ENCODE peak calls at places on chromosomes 7 and 10, in five cellular contexts. One of them, this sample, is unnamed.

GRCh38 chr7:133703547-133703946 is 423.6 kb upstream of the LRGUK start:
- DNase-seq in AG09309: peak
- DNase-seq in stimulated activated CD4-positive, alpha-beta T cell treated with anti-CD3 and anti-CD28 coated beads, TNF-alpha, amount 100 ng/mL, for 24 hours: no peak
- DNase-seq in renal cortical epithelial cell: no peak
- DNase-seq in activated CD8-positive, alpha-beta memory T cell treated with anti-CD3 and anti-CD28 coated beads for 24 hours: no peak
- DNase-seq in this sample: no peak

GRCh38 chr7:27110163-27110976 is 7.9 kb upstream of the HOXA2 start:
- DNase-seq in activated CD8-positive, alpha-beta memory T cell treated with anti-CD3 and anti-CD28 coated beads for 24 hours: no peak
- DNase-seq in stimulated activated CD4-positive, alpha-beta T cell treated with anti-CD3 and anti-CD28 coated beads, TNF-alpha, amount 100 ng/mL, for 24 hours: no peak
- DNase-seq in AG09309: no peak
- DNase-seq in renal cortical epithelial cell: peak
- DNase-seq in this sample: no peak

GRCh38 chr7:79653136-79653631 is 199.7 kb upstream of the MAGI2 start:
- DNase-seq in activated CD8-positive, alpha-beta memory T cell treated with anti-CD3 and anti-CD28 coated beads for 24 hours: no peak
- DNase-seq in renal cortical epithelial cell: no peak
- DNase-seq in AG09309: no peak
- DNase-seq in stimulated activated CD4-positive, alpha-beta T cell treated with anti-CD3 and anti-CD28 coated beads, TNF-alpha, amount 100 ng/mL, for 24 hours: no peak
- DNase-seq in this sample: no peak

GRCh38 chr10:110305767-110306451 is 1.2 kb upstream of the SMNDC1 start:
- DNase-seq in stimulated activated CD4-positive, alpha-beta T cell treated with anti-CD3 and anti-CD28 coated beads, TNF-alpha, amount 100 ng/mL, for 24 hours: peak
- DNase-seq in renal cortical epithelial cell: peak
- DNase-seq in AG09309: peak
- DNase-seq in activated CD8-positive, alpha-beta memory T cell treated with anti-CD3 and anti-CD28 coated beads for 24 hours: no peak
- DNase-seq in this sample: peak

GRCh38 chr7:155007947-155008346 is 5.0 kb upstream of the PAXIP1 start:
- DNase-seq in renal cortical epithelial cell: no peak
- DNase-seq in activated CD8-positive, alpha-beta memory T cell treated with anti-CD3 and anti-CD28 coated beads for 24 hours: no peak
- DNase-seq in stimulated activated CD4-positive, alpha-beta T cell treated with anti-CD3 and anti-CD28 coated beads, TNF-alpha, amount 100 ng/mL, for 24 hours: no peak
- DNase-seq in AG09309: no peak
- DNase-seq in this sample: no peak

GRCh38 chr10:91190388-91190870 is 30.0 kb upstream of the PCGF5 start:
- DNase-seq in AG09309: peak
- DNase-seq in renal cortical epithelial cell: no peak
- DNase-seq in stimulated activated CD4-positive, alpha-beta T cell treated with anti-CD3 and anti-CD28 coated beads, TNF-alpha, amount 100 ng/mL, for 24 hours: no peak
- DNase-seq in activated CD8-positive, alpha-beta memory T cell treated with anti-CD3 and anti-CD28 coated beads for 24 hours: no peak
- DNase-seq in this sample: no peak

GRCh38 chr7:42722198-42722597 is 189.7 kb downstream of the C7orf25 start:
- DNase-seq in stimulated activated CD4-positive, alpha-beta T cell treated with anti-CD3 and anti-CD28 coated beads, TNF-alpha, amount 100 ng/mL, for 24 hours: no peak
- DNase-seq in AG09309: no peak
- DNase-seq in renal cortical epithelial cell: no peak
- DNase-seq in activated CD8-positive, alpha-beta memory T cell treated with anti-CD3 and anti-CD28 coated beads for 24 hours: no peak
- DNase-seq in this sample: no peak

GRCh38 chr7:32905175-32905662 is 13.7 kb upstream of the KBTBD2 start:
- DNase-seq in activated CD8-positive, alpha-beta memory T cell treated with anti-CD3 and anti-CD28 coated beads for 24 hours: peak
- DNase-seq in stimulated activated CD4-positive, alpha-beta T cell treated with anti-CD3 and anti-CD28 coated beads, TNF-alpha, amount 100 ng/mL, for 24 hours: peak
- DNase-seq in AG09309: peak
- DNase-seq in renal cortical epithelial cell: peak
- DNase-seq in this sample: no peak

GRCh38 chr10:46226900-46227558 is 59.8 kb upstream of the ANTXRL start:
- DNase-seq in AG09309: no peak
- DNase-seq in stimulated activated CD4-positive, alpha-beta T cell treated with anti-CD3 and anti-CD28 coated beads, TNF-alpha, amount 100 ng/mL, for 24 hours: no peak
- DNase-seq in renal cortical epithelial cell: no peak
- DNase-seq in activated CD8-positive, alpha-beta memory T cell treated with anti-CD3 and anti-CD28 coated beads for 24 hours: peak
- DNase-seq in this sample: no peak

GRCh38 chr10:100826983-100827818 is 81.8 kb downstream of the PAX2 start:
- DNase-seq in stimulated activated CD4-positive, alpha-beta T cell treated with anti-CD3 and anti-CD28 coated beads, TNF-alpha, amount 100 ng/mL, for 24 hours: peak
- DNase-seq in AG09309: no peak
- DNase-seq in renal cortical epithelial cell: no peak
- DNase-seq in activated CD8-positive, alpha-beta memory T cell treated with anti-CD3 and anti-CD28 coated beads for 24 hours: peak
- DNase-seq in this sample: no peak

GRCh38 chr7:101754432-101755159 is 62.8 kb upstream of the CUX1 start:
- DNase-seq in renal cortical epithelial cell: peak
- DNase-seq in activated CD8-positive, alpha-beta memory T cell treated with anti-CD3 and anti-CD28 coated beads for 24 hours: peak
- DNase-seq in AG09309: no peak
- DNase-seq in stimulated activated CD4-positive, alpha-beta T cell treated with anti-CD3 and anti-CD28 coated beads, TNF-alpha, amount 100 ng/mL, for 24 hours: no peak
- DNase-seq in this sample: peak

GRCh38 chr10:71383972-71384687 is 12.6 kb upstream of the CDH23 start:
- DNase-seq in AG09309: no peak
- DNase-seq in activated CD8-positive, alpha-beta memory T cell treated with anti-CD3 and anti-CD28 coated beads for 24 hours: peak
- DNase-seq in stimulated activated CD4-positive, alpha-beta T cell treated with anti-CD3 and anti-CD28 coated beads, TNF-alpha, amount 100 ng/mL, for 24 hours: peak
- DNase-seq in renal cortical epithelial cell: peak
- DNase-seq in this sample: peak

GRCh38 chr10:123141791-123142700 is 5.9 kb upstream of the HMX2 start:
- DNase-seq in stimulated activated CD4-positive, alpha-beta T cell treated with anti-CD3 and anti-CD28 coated beads, TNF-alpha, amount 100 ng/mL, for 24 hours: no peak
- DNase-seq in activated CD8-positive, alpha-beta memory T cell treated with anti-CD3 and anti-CD28 coated beads for 24 hours: no peak
- DNase-seq in renal cortical epithelial cell: no peak
- DNase-seq in AG09309: no peak
- DNase-seq in this sample: no peak

GRCh38 chr7:32102432-32102851 is 32.2 kb upstream of the PDE1C start:
- DNase-seq in renal cortical epithelial cell: no peak
- DNase-seq in stimulated activated CD4-positive, alpha-beta T cell treated with anti-CD3 and anti-CD28 coated beads, TNF-alpha, amount 100 ng/mL, for 24 hours: no peak
- DNase-seq in activated CD8-positive, alpha-beta memory T cell treated with anti-CD3 and anti-CD28 coated beads for 24 hours: no peak
- DNase-seq in AG09309: no peak
- DNase-seq in this sample: no peak

GRCh38 chr7:91759205-91759863 is 121.2 kb downstream of the MTERF1 start:
- DNase-seq in AG09309: no peak
- DNase-seq in stimulated activated CD4-positive, alpha-beta T cell treated with anti-CD3 and anti-CD28 coated beads, TNF-alpha, amount 100 ng/mL, for 24 hours: no peak
- DNase-seq in renal cortical epithelial cell: peak
- DNase-seq in activated CD8-positive, alpha-beta memory T cell treated with anti-CD3 and anti-CD28 coated beads for 24 hours: no peak
- DNase-seq in this sample: no peak

GRCh38 chr7:130294314-130294713 is 1.4 kb downstream of the CPA4 start:
- DNase-seq in AG09309: no peak
- DNase-seq in renal cortical epithelial cell: no peak
- DNase-seq in stimulated activated CD4-positive, alpha-beta T cell treated with anti-CD3 and anti-CD28 coated beads, TNF-alpha, amount 100 ng/mL, for 24 hours: no peak
- DNase-seq in activated CD8-positive, alpha-beta memory T cell treated with anti-CD3 and anti-CD28 coated beads for 24 hours: no peak
- DNase-seq in this sample: no peak

GRCh38 chr10:29876008-29876555 is 183.3 kb downstream of the JCAD start:
- DNase-seq in renal cortical epithelial cell: no peak
- DNase-seq in activated CD8-positive, alpha-beta memory T cell treated with anti-CD3 and anti-CD28 coated beads for 24 hours: no peak
- DNase-seq in stimulated activated CD4-positive, alpha-beta T cell treated with anti-CD3 and anti-CD28 coated beads, TNF-alpha, amount 100 ng/mL, for 24 hours: no peak
- DNase-seq in AG09309: no peak
- DNase-seq in this sample: no peak

GRCh38 chr7:48040944-48041664 is 5.8 kb downstream of the C7orf57 start:
- DNase-seq in renal cortical epithelial cell: peak
- DNase-seq in AG09309: no peak
- DNase-seq in activated CD8-positive, alpha-beta memory T cell treated with anti-CD3 and anti-CD28 coated beads for 24 hours: no peak
- DNase-seq in stimulated activated CD4-positive, alpha-beta T cell treated with anti-CD3 and anti-CD28 coated beads, TNF-alpha, amount 100 ng/mL, for 24 hours: no peak
- DNase-seq in this sample: no peak

GRCh38 chr10:34884272-34884952 is 69.3 kb upstream of the PARD3 start:
- DNase-seq in activated CD8-positive, alpha-beta memory T cell treated with anti-CD3 and anti-CD28 coated beads for 24 hours: no peak
- DNase-seq in renal cortical epithelial cell: peak
- DNase-seq in stimulated activated CD4-positive, alpha-beta T cell treated with anti-CD3 and anti-CD28 coated beads, TNF-alpha, amount 100 ng/mL, for 24 hours: no peak
- DNase-seq in AG09309: no peak
- DNase-seq in this sample: no peak

GRCh38 chr7:16078076-16078952 is 343.0 kb downstream of the CRPPA start:
- DNase-seq in stimulated activated CD4-positive, alpha-beta T cell treated with anti-CD3 and anti-CD28 coated beads, TNF-alpha, amount 100 ng/mL, for 24 hours: no peak
- DNase-seq in renal cortical epithelial cell: peak
- DNase-seq in AG09309: peak
- DNase-seq in activated CD8-positive, alpha-beta memory T cell treated with anti-CD3 and anti-CD28 coated beads for 24 hours: no peak
- DNase-seq in this sample: peak

GRCh38 chr7:107304636-107305035 is 135.8 kb downstream of the HBP1 start:
- DNase-seq in renal cortical epithelial cell: no peak
- DNase-seq in AG09309: no peak
- DNase-seq in stimulated activated CD4-positive, alpha-beta T cell treated with anti-CD3 and anti-CD28 coated beads, TNF-alpha, amount 100 ng/mL, for 24 hours: no peak
- DNase-seq in activated CD8-positive, alpha-beta memory T cell treated with anti-CD3 and anti-CD28 coated beads for 24 hours: no peak
- DNase-seq in this sample: no peak

GRCh38 chr7:48087349-48087748 is 1.7 kb upstream of the UPP1 start:
- DNase-seq in stimulated activated CD4-positive, alpha-beta T cell treated with anti-CD3 and anti-CD28 coated beads, TNF-alpha, amount 100 ng/mL, for 24 hours: no peak
- DNase-seq in renal cortical epithelial cell: peak
- DNase-seq in activated CD8-positive, alpha-beta memory T cell treated with anti-CD3 and anti-CD28 coated beads for 24 hours: no peak
- DNase-seq in AG09309: no peak
- DNase-seq in this sample: no peak

GRCh38 chr10:80413152-80413996 is 5.0 kb downstream of the PRXL2A start:
- DNase-seq in AG09309: no peak
- DNase-seq in activated CD8-positive, alpha-beta memory T cell treated with anti-CD3 and anti-CD28 coated beads for 24 hours: no peak
- DNase-seq in stimulated activated CD4-positive, alpha-beta T cell treated with anti-CD3 and anti-CD28 coated beads, TNF-alpha, amount 100 ng/mL, for 24 hours: no peak
- DNase-seq in renal cortical epithelial cell: peak
- DNase-seq in this sample: no peak

GRCh38 chr10:112775347-112775746 is 174.7 kb upstream of the TCF7L2 start:
- DNase-seq in stimulated activated CD4-positive, alpha-beta T cell treated with anti-CD3 and anti-CD28 coated beads, TNF-alpha, amount 100 ng/mL, for 24 hours: no peak
- DNase-seq in AG09309: no peak
- DNase-seq in renal cortical epithelial cell: peak
- DNase-seq in activated CD8-positive, alpha-beta memory T cell treated with anti-CD3 and anti-CD28 coated beads for 24 hours: no peak
- DNase-seq in this sample: no peak

GRCh38 chr7:114502454-114503254 is 88.0 kb downstream of the FOXP2 start:
- DNase-seq in renal cortical epithelial cell: peak
- DNase-seq in AG09309: no peak
- DNase-seq in activated CD8-positive, alpha-beta memory T cell treated with anti-CD3 and anti-CD28 coated beads for 24 hours: no peak
- DNase-seq in stimulated activated CD4-positive, alpha-beta T cell treated with anti-CD3 and anti-CD28 coated beads, TNF-alpha, amount 100 ng/mL, for 24 hours: no peak
- DNase-seq in this sample: no peak

GRCh38 chr7:32059289-32060045 is 10.7 kb downstream of the PDE1C start:
- DNase-seq in AG09309: peak
- DNase-seq in stimulated activated CD4-positive, alpha-beta T cell treated with anti-CD3 and anti-CD28 coated beads, TNF-alpha, amount 100 ng/mL, for 24 hours: no peak
- DNase-seq in renal cortical epithelial cell: peak
- DNase-seq in activated CD8-positive, alpha-beta memory T cell treated with anti-CD3 and anti-CD28 coated beads for 24 hours: no peak
- DNase-seq in this sample: no peak

GRCh38 chr10:22816298-22816653 is 101.9 kb upstream of the PIP4K2A start:
- DNase-seq in renal cortical epithelial cell: peak
- DNase-seq in stimulated activated CD4-positive, alpha-beta T cell treated with anti-CD3 and anti-CD28 coated beads, TNF-alpha, amount 100 ng/mL, for 24 hours: no peak
- DNase-seq in AG09309: peak
- DNase-seq in activated CD8-positive, alpha-beta memory T cell treated with anti-CD3 and anti-CD28 coated beads for 24 hours: no peak
- DNase-seq in this sample: no peak

GRCh38 chr7:110003827-110004226 is 1087.1 kb upstream of the LRRN3 start:
- DNase-seq in stimulated activated CD4-positive, alpha-beta T cell treated with anti-CD3 and anti-CD28 coated beads, TNF-alpha, amount 100 ng/mL, for 24 hours: no peak
- DNase-seq in AG09309: no peak
- DNase-seq in renal cortical epithelial cell: no peak
- DNase-seq in activated CD8-positive, alpha-beta memory T cell treated with anti-CD3 and anti-CD28 coated beads for 24 hours: no peak
- DNase-seq in this sample: no peak

GRCh38 chr10:85612378-85612775 is 754.2 kb downstream of the GRID1 start:
- DNase-seq in renal cortical epithelial cell: peak
- DNase-seq in AG09309: no peak
- DNase-seq in stimulated activated CD4-positive, alpha-beta T cell treated with anti-CD3 and anti-CD28 coated beads, TNF-alpha, amount 100 ng/mL, for 24 hours: peak
- DNase-seq in activated CD8-positive, alpha-beta memory T cell treated with anti-CD3 and anti-CD28 coated beads for 24 hours: peak
- DNase-seq in this sample: no peak

This sample was measured in NCI-H2227 treated with DMSO at 0.1 percent for 48 hours.